ENCODE peak calls at places on chromosomes 7 and 10, in five cellular contexts. A, L, U, P and B are unnamed samples.

GRCh38 chr7:122143376-122143750 is 686 bp downstream of the AASS start:
- DNase-seq in A (peak; percentile 65), P (peak; percentile 60), L (no peak), U (peak; percentile 32), B (no peak)

GRCh38 chr7:112346381-112347060 is 103.7 kb upstream of the IFRD1 start:
- DNase-seq in U (no peak), A (no peak), P (no peak), L (no peak), B (no peak)

GRCh38 chr7:108078156-108078781 is 51.9 kb downstream of the LAMB4 start:
- DNase-seq in A (no peak), P (no peak), U (no peak), L (no peak), B (no peak)

GRCh38 chr7:22074961-22075360 is 129.3 kb upstream of the CDCA7L start:
- DNase-seq in P (no peak), L (no peak), U (no peak), A (no peak), B (no peak)

GRCh38 chr10:95606922-95607321 is 45.8 kb upstream of the SORBS1 start:
- DNase-seq in U (no peak), L (no peak), A (no peak), P (no peak), B (no peak)

GRCh38 chr7:30032310-30033125 is 4.3 kb downstream of the PLEKHA8 start:
- DNase-seq in A (peak; percentile 84), L (no peak), P (no peak), U (no peak), B (no peak)

GRCh38 chr10:22550732-22551131 is 163.6 kb downstream of the PIP4K2A start:
- DNase-seq in L (peak; percentile 29), P (no peak), U (peak; percentile 34), A (peak; percentile 52), B (no peak)

GRCh38 chr10:128063736-128064614 is 62.2 kb downstream of the MKI67 start:
- DNase-seq in U (no peak), L (no peak), P (no peak), A (no peak), B (no peak)

GRCh38 chr10:43376828-43377227 is 5.4 kb downstream of the FXYD4 start:
- DNase-seq in A (no peak), U (no peak), L (no peak), P (no peak), B (no peak)

GRCh38 chr7:117143580-117143979 is 179.3 kb downstream of the WNT2 start:
- DNase-seq in L (no peak), P (no peak), A (no peak), U (no peak), B (no peak)

GRCh38 chr10:103921750-103922195 is 3.8 kb upstream of the STN1 start:
- DNase-seq in A (no peak), L (no peak), P (no peak), U (no peak), B (no peak)

GRCh38 chr10:86535057-86535882 is 13.7 kb upstream of the WAPL start:
- DNase-seq in A (no peak), U (peak; percentile 92), P (peak; percentile 74), L (no peak), B (no peak)

GRCh38 chr7:40072268-40072667 is 62.2 kb downstream of the MPLKIP start:
- DNase-seq in A (no peak), P (no peak), L (no peak), U (no peak), B (no peak)

GRCh38 chr7:103795112-103795511 is 194.3 kb downstream of the RELN start:
- DNase-seq in U (no peak), A (no peak), P (no peak), L (no peak), B (no peak)

GRCh38 chr10:137031-137430 is 1.8 kb downstream of the ZMYND11 start:
- DNase-seq in P (no peak), L (peak; percentile 25), A (peak; percentile 58), U (no peak), B (no peak)

GRCh38 chr7:146960747-146961416 is 844.3 kb downstream of the CNTNAP2 start:
- DNase-seq in U (no peak), L (no peak), P (no peak), A (no peak), B (no peak)

GRCh38 chr7:98559958-98560357 is 57.1 kb upstream of the NPTX2 start:
- DNase-seq in A (no peak), L (no peak), P (no peak), U (no peak), B (no peak)

GRCh38 chr7:35785250-35785649 is 15.6 kb upstream of the SEPTIN7 start:
- DNase-seq in P (no peak), A (no peak), L (no peak), U (no peak), B (no peak)

GRCh38 chr7:151505433-151505832 is 14.3 kb downstream of the RHEB start:
- DNase-seq in U (no peak), P (no peak), L (no peak), A (no peak), B (no peak)

GRCh38 chr7:101812595-101812994 is 4.8 kb upstream of the CUX1 start:
- DNase-seq in L (no peak), U (no peak), P (no peak), A (no peak), B (no peak)
- H3K4me1 ChIP-seq in L (peaks cover 3% of the 10 kb centered on the region), U (peaks cover 6% of the 10 kb centered on the region), P (no peaks in the 10 kb centered on the region), A (peaks cover 5% of the 10 kb centered on the region), B (no peaks in the 10 kb centered on the region)

DNA sequence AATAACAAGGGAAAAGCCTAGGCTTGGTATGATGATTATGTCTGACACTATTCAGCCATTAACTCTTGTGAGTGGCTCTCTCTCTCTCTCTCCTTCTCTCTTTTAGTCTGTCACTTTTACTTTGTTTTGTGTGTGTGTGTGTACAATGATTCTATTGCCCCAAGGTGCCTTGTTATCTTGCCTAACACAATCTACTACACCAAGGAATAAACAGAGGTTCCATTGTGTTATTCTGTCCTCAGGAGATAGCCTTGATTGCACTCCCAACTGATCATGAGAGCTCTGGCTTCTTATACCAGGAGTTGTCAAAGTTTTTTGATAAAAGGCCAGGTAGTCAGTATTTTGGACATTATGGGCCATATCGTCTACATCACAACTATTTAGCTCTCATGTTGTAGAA is 123.4 kb upstream of the CALCR start:
- DNase-seq in U (no peak), P (no peak), A (no peak), L (no peak), B (no peak)
- H3K4me1 ChIP-seq in U (no peaks in the 10 kb centered on the region), P (no peaks in the 10 kb centered on the region), A (no peaks in the 10 kb centered on the region), L (no peaks in the 10 kb centered on the region), B (no peaks in the 10 kb centered on the region)

GRCh38 chr10:59068581-59069191 is 107.8 kb upstream of the PHYHIPL start:
- DNase-seq in A (no peak), L (no peak), P (no peak), U (no peak), B (no peak)

GRCh38 chr10:59063491-59063890 is 113.0 kb upstream of the PHYHIPL start:
- DNase-seq in P (no peak), A (no peak), U (no peak), L (no peak), B (no peak)

GRCh38 chr10:59064759-59065498 is 111.5 kb upstream of the PHYHIPL start:
- DNase-seq in U (no peak), A (no peak), L (no peak), P (no peak), B (no peak)

GRCh38 chr10:59060852-59061251 is 115.6 kb upstream of the PHYHIPL start:
- DNase-seq in P (no peak), U (no peak), L (no peak), A (no peak), B (no peak)

DNA sequence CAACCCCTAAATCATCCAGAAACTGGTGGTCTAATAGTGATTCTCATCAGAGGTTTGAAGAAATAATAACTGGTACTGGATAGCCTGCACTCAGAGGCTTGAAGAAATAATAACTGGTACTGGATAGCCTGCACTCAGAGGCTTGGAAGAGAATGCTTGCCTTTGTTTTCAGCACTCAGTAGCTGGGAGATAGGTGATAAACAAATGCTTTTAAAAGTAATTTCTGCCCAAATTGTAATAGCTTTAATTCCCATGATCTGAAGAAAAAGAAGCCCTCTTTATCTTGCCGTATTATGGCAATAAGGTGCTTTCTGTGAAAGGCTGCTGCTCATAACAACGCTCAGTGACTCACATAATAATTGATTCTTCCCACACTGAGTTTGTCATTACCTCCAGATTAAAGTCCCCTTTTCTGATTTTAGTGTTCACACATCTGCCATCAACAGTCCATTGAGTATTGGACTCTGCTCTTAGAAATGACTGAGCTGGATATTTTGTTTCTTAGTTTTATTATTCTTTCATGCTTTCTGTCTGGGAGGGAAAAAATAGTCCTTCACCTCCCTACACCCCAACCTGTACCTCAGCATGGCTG is 112.2 kb upstream of the PHYHIPL start:
- DNase-seq in P (no peak), U (no peak), A (no peak), L (no peak), B (no peak)
- H3K4me1 ChIP-seq in P (no peaks in the 10 kb centered on the region), U (peaks cover 23% of the 10 kb centered on the region), A (peaks cover 6% of the 10 kb centered on the region), L (no peaks in the 10 kb centered on the region), B (no peaks in the 10 kb centered on the region)

GRCh38 chr10:102656026-102656425 is 11.7 kb downstream of the TRIM8 start:
- DNase-seq in U (no peak), L (no peak), P (no peak), A (no peak), B (no peak)

GRCh38 chr10:102657984-102658724 is 13.9 kb downstream of the TRIM8 start:
- DNase-seq in U (peak; percentile 85), L (no peak), P (no peak), A (no peak), B (no peak)

GRCh38 chr10:102656791-102657371 is 12.6 kb downstream of the TRIM8 start:
- DNase-seq in L (no peak), U (peak; percentile 39), P (no peak), A (no peak), B (no peak)

GRCh38 chr10:102658802-102659201 is 14.5 kb downstream of the TRIM8 start:
- DNase-seq in P (no peak), A (no peak), U (no peak), L (no peak), B (no peak)

DNA sequence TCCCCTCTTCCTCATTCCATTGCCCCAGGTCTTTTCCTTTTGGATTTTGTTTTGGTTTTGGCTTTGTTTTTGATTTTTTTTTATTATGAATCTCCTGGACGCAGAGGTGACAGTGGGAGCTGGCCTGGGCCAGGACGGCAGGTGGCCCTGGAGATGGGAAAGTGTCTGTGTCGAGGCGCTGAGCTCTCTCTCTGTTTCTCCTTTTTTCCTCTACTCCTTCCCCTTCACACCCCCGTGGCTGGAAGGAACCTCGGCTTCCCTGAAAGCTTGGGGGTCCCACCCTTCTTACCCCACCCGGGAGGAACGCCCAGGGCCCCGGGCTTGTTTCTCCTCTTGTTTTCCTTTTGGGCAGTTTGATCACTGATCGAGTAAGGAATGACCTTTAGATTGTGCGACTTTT is 13.2 kb downstream of the TRIM8 start:
- DNase-seq in A (no peak), U (no peak), P (no peak), L (no peak), B (no peak)
- H3K4me1 ChIP-seq in A (peaks cover 14% of the 10 kb centered on the region), U (peaks cover 80% of the 10 kb centered on the region), P (no peaks in the 10 kb centered on the region), L (peaks cover 28% of the 10 kb centered on the region), B (peaks cover 3% of the 10 kb centered on the region)

GRCh38 chr7:129858490-129858889 is 94.3 kb downstream of the UBE2H start:
- DNase-seq in U (no peak), P (no peak), L (no peak), A (no peak), B (no peak)
- H3K4me1 ChIP-seq in U (peaks cover 94% of the 10 kb centered on the region), P (no peaks in the 10 kb centered on the region), L (peaks cover 5% of the 10 kb centered on the region), A (peaks cover 79% of the 10 kb centered on the region), B (peaks cover 100% of the 10 kb centered on the region)